ENCODE peak calls at places on chromosome 9, in seven cellular contexts. L, P, V, H, B, J and R are unnamed samples.
A peak's percentile ranks its signal among the peaks of the same experiment; 100 is the strongest.

GRCh38 chr9:116087751-116088194 is 65.8 kb upstream of the PAPPA start:
- DNase-seq in L (no peak), P (no peak), V (no peak), H (no peak), B (no peak), J (no peak), R (no peak)

GRCh38 chr9:131394464-131395026 is 659 bp downstream of the PRRC2B start:
- DNase-seq in L (peak; percentile 64), P (no peak), V (peak; percentile 79), H (no peak), B (no peak), J (no peak), R (no peak)

GRCh38 chr9:123423036-123423640 is 67.1 kb downstream of the CRB2 start:
- DNase-seq in L (no peak), P (no peak), V (no peak), H (no peak), B (no peak), J (no peak), R (no peak)

GRCh38 chr9:36847781-36848673 is 186.0 kb downstream of the PAX5 start:
- DNase-seq in L (no peak), P (no peak), V (no peak), H (no peak), B (no peak), J (no peak), R (no peak)

GRCh38 chr9:122656378-122656777 is 1.0 kb downstream of the OR1B1 start:
- DNase-seq in L (no peak), P (no peak), V (no peak), H (no peak), B (no peak), J (no peak), R (no peak)

GRCh38 chr9:136255166-136255538 is 9.5 kb upstream of the QSOX2 start:
- DNase-seq in L (peak; percentile 59), P (no peak), V (no peak), H (no peak), B (peak; percentile 27), J (no peak), R (no peak)

GRCh38 chr9:81737871-81738507 is 48.6 kb upstream of the TLE1 start:
- DNase-seq in L (no peak), P (peak; percentile 89), V (no peak), H (no peak), B (peak; percentile 6), J (no peak), R (peak; percentile 56)

GRCh38 chr9:71910602-71911060 is 362 bp downstream of the ABHD17B start:
- DNase-seq in L (no peak), P (no peak), V (peak; percentile 63), H (no peak), B (no peak), J (no peak), R (no peak)

GRCh38 chr9:106717686-106718085 is 145.3 kb upstream of the ZNF462 start:
- DNase-seq in L (no peak), P (peak; percentile 8), V (no peak), H (no peak), B (no peak), J (no peak), R (no peak)

GRCh38 chr9:97109194-97109811 is 70.4 kb upstream of the CTSV start:
- DNase-seq in L (peak; percentile 70), P (peak; percentile 69), V (no peak), H (peak; percentile 43), B (peak; percentile 64), J (peak; percentile 1), R (peak; percentile 39)

GRCh38 chr9:136306691-136307208 is 2.9 kb upstream of the CCDC187 start:
- DNase-seq in L (peak; percentile 47), P (no peak), V (peak; percentile 59), H (no peak), B (no peak), J (no peak), R (no peak)

GRCh38 chr9:93094294-93095204 is 1.5 kb upstream of the CARD19 start:
- DNase-seq in L (no peak), P (no peak), V (no peak), H (no peak), B (no peak), J (no peak), R (no peak)

GRCh38 chr9:107386396-107386795 is 103.2 kb downstream of the KLF4 start:
- DNase-seq in L (no peak), P (no peak), V (no peak), H (no peak), B (no peak), J (no peak), R (no peak)

GRCh38 chr9:83511051-83511450 is 27.1 kb downstream of the FRMD3 start:
- DNase-seq in L (no peak), P (no peak), V (no peak), H (no peak), B (no peak), J (peak; percentile 34), R (no peak)

GRCh38 chr9:7454490-7455110 is 345.0 kb downstream of the DMAC1 start:
- DNase-seq in L (no peak), P (no peak), V (no peak), H (no peak), B (no peak), J (no peak), R (no peak)

GRCh38 chr9:134661299-134661698 is 19.7 kb downstream of the COL5A1 start:
- DNase-seq in L (no peak), P (no peak), V (no peak), H (no peak), B (no peak), J (no peak), R (no peak)

GRCh38 chr9:32251539-32251938 is 132.9 kb upstream of the ACO1 start:
- DNase-seq in L (peak; percentile 54), P (peak; percentile 24), V (peak; percentile 72), H (peak; percentile 33), B (peak; percentile 80), J (peak; percentile 13), R (no peak)

GRCh38 chr9:109901191-109901590 is 121.2 kb downstream of the PALM2AKAP2 start:
- DNase-seq in L (no peak), P (no peak), V (no peak), H (no peak), B (no peak), J (no peak), R (no peak)

GRCh38 chr9:105046907-105047651 is 119.1 kb upstream of the ABCA1 start:
- DNase-seq in L (no peak), P (no peak), V (peak; percentile 60), H (no peak), B (no peak), J (no peak), R (no peak)

GRCh38 chr9:76996700-76997099 is 22.8 kb upstream of the FOXB2 start:
- DNase-seq in L (peak; percentile 25), P (no peak), V (peak; percentile 31), H (no peak), B (peak; percentile 12), J (no peak), R (no peak)

GRCh38 chr9:96256800-96257199 is 45.2 kb downstream of the HSD17B3 start:
- DNase-seq in L (peak; percentile 89), P (peak; percentile 82), V (no peak), H (no peak), B (peak; percentile 12), J (no peak), R (no peak)

GRCh38 chr9:90433398-90433890 is 209.2 kb downstream of the DIRAS2 start:
- DNase-seq in L (peak; percentile 13), P (no peak), V (no peak), H (peak; percentile 88), B (no peak), J (no peak), R (no peak)
- TF ChIP-seq SIN3A in L (no peak), P (no peak), V (no peak), H (no peak), B (no peak), J (no peak), R (no peak)

DNA sequence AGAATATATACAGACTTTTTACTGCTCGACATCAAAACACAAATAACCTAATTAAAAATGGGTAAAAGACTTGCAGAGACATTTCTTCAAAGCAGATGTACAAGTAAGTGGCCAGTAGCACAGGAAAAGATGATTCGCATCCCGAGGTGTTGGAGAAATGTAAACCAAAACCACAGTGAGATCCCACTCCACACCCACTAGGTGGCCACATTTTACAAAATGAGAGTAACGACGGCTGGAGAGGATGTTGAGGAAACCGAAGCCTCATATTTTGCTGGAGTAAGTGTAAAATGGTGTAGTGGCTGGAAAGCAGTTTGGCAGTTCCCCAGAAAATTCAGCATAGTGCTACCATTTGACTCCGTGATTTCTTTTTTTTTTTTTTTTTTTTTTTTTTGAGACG is 21.3 kb upstream of the GBGT1 start:
- DNase-seq in L (peak; percentile 83), P (peak; percentile 64), V (peak; percentile 77), H (no peak), B (peak; percentile 64), J (no peak), R (peak; percentile 27)
- TF ChIP-seq SIN3A in L (no peak), P (no peak), V (no peak), H (no peak), B (no peak), J (no peak), R (no peak)

DNA sequence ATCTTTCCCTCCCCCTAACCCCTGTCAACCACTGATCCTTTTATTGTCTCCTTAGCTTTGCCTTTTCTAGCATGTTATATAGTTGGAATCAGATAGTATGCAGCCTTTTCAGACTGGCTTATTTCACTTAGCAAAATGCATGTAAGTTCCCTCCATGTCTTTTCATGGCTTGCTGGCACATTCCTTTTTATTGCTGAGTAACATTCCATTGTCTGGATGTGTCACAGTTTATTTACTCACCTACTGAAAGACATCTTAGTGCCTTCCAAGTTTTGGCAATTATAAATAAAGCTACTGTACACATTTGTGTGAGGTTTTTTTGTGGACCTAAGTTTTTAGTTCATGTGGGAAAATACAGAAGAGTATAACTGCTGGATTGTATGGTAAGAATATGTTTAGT is 230.1 kb downstream of the PBX3 start:
- DNase-seq in L (no peak), P (no peak), V (no peak), H (no peak), B (no peak), J (no peak), R (no peak)
- TF ChIP-seq SIN3A in L (no peak), P (no peak), V (no peak), H (no peak), B (no peak), J (no peak), R (no peak)

GRCh38 chr9:87107072-87107471 is 159.8 kb upstream of the GAS1 start:
- DNase-seq in L (no peak), P (no peak), V (no peak), H (peak; percentile 23), B (no peak), J (no peak), R (no peak)

GRCh38 chr9:87109851-87110250 is 162.5 kb upstream of the GAS1 start:
- DNase-seq in L (no peak), P (no peak), V (no peak), H (no peak), B (no peak), J (no peak), R (no peak)

GRCh38 chr9:87108639-87109038 is 161.3 kb upstream of the GAS1 start:
- DNase-seq in L (no peak), P (no peak), V (no peak), H (no peak), B (no peak), J (no peak), R (no peak)

GRCh38 chr9:87111010-87111409 is 163.7 kb upstream of the GAS1 start:
- DNase-seq in L (no peak), P (no peak), V (no peak), H (no peak), B (no peak), J (no peak), R (no peak)

DNA sequence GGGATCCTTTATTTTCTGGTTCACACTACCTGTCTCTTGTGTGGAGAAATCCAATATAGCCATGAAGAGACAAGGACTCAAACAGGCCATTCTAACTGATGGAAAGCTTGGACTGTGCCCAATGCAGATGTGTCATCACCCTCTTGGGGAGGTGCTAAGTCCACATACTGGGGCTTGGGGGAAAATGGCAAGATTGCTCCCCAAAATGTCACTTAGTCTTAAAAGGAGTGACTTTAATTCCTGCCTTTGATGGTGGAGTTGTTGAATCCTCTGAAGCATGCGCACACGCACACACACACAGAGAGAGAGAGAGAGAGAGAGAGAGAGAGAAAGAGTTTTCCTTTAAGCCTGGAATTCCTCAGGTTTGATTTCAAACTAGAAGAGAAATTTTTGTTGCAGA is 161.9 kb upstream of the GAS1 start:
- DNase-seq in L (no peak), P (no peak), V (no peak), H (no peak), B (no peak), J (no peak), R (no peak)
- TF ChIP-seq SIN3A in L (no peak), P (no peak), V (no peak), H (no peak), B (no peak), J (no peak), R (no peak)